ENCODE peak calls at places on chromosome 5, in ten cellular contexts. Y, J, E, H, D, G, P, M, C and T are unnamed samples.

GRCh38 chr5:38831909-38832308 is 13.9 kb upstream of the OSMR start:
- DNase-seq in Y (no peak), J (no peak), E (peak; percentile 64), H (peak; percentile 34), D (no peak), G (no peak), P (no peak), M (no peak), C (peak; percentile 30), T (no peak)

GRCh38 chr5:103561670-103562069 is 919 bp downstream of the NUDT12 start:
- DNase-seq in Y (no peak), J (no peak), E (no peak), H (peak; percentile 57), D (no peak), G (no peak), P (no peak), M (no peak), C (no peak), T (no peak)

GRCh38 chr5:171386006-171386671 is 1.5 kb upstream of the NPM1 start:
- DNase-seq in Y (no peak), J (no peak), E (no peak), H (no peak), D (no peak), G (no peak), P (no peak), M (no peak), C (no peak), T (no peak)

GRCh38 chr5:14816999-14817761 is 54.4 kb downstream of the ANKH start:
- DNase-seq in Y (peak; percentile 22), J (no peak), E (no peak), H (no peak), D (no peak), G (no peak), P (no peak), M (no peak), C (no peak), T (no peak)

GRCh38 chr5:11520241-11520929 is 383.9 kb downstream of the CTNND2 start:
- DNase-seq in Y (no peak), J (no peak), E (no peak), H (no peak), D (no peak), G (no peak), P (no peak), M (no peak), C (no peak), T (no peak)

GRCh38 chr5:72204946-72205345 is 97.7 kb downstream of the MAP1B start:
- DNase-seq in Y (no peak), J (no peak), E (no peak), H (no peak), D (no peak), G (no peak), P (no peak), M (no peak), C (no peak), T (no peak)

GRCh38 chr5:4348919-4349318 is 753.3 kb downstream of the IRX1 start:
- DNase-seq in Y (no peak), J (no peak), E (no peak), H (no peak), D (no peak), G (no peak), P (no peak), M (no peak), C (no peak), T (no peak)

GRCh38 chr5:96687812-96688453 is 25.8 kb downstream of the CAST start:
- DNase-seq in Y (no peak), J (peak; percentile 47), E (no peak), H (peak; percentile 56), D (no peak), G (no peak), P (no peak), M (no peak), C (no peak), T (no peak)

GRCh38 chr5:170273968-170274710 is 23.4 kb downstream of the LCP2 start:
- DNase-seq in Y (no peak), J (peak; percentile 76), E (peak; percentile 82), H (peak; percentile 48), D (peak; percentile 35), G (peak; percentile 64), P (peak; percentile 43), M (no peak), C (peak; percentile 31), T (no peak)

GRCh38 chr5:155004138-155004744 is 9.3 kb upstream of the KIF4B start:
- DNase-seq in Y (no peak), J (peak; percentile 2), E (peak; percentile 30), H (peak; percentile 11), D (no peak), G (no peak), P (no peak), M (peak; percentile 23), C (peak; percentile 16), T (no peak)

GRCh38 chr5:159510282-159510681 is 180.0 kb upstream of the IL12B start:
- DNase-seq in Y (no peak), J (no peak), E (peak; percentile 98), H (no peak), D (no peak), G (no peak), P (no peak), M (peak; percentile 71), C (peak; percentile 83), T (no peak)

GRCh38 chr5:81577091-81577490 is 173.8 kb downstream of the SSBP2 start:
- DNase-seq in Y (no peak), J (no peak), E (no peak), H (no peak), D (no peak), G (no peak), P (no peak), M (no peak), C (no peak), T (no peak)

GRCh38 chr5:173923236-173924104 is 35.3 kb downstream of the CPEB4 start:
- DNase-seq in Y (no peak), J (no peak), E (no peak), H (no peak), D (no peak), G (no peak), P (no peak), M (no peak), C (no peak), T (no peak)

GRCh38 chr5:178116406-178116885 is 3.1 kb downstream of the N4BP3 start:
- DNase-seq in Y (peak; percentile 90), J (peak; percentile 38), E (peak; percentile 84), H (no peak), D (peak; percentile 72), G (peak; percentile 24), P (peak; percentile 70), M (no peak), C (no peak), T (peak; percentile 66)

GRCh38 chr5:17169507-17169906 is 47.9 kb upstream of the BASP1 start:
- DNase-seq in Y (no peak), J (no peak), E (no peak), H (no peak), D (no peak), G (no peak), P (no peak), M (no peak), C (no peak), T (no peak)

GRCh38 chr5:95022967-95023695 is 261.8 kb downstream of the MCTP1 start:
- DNase-seq in Y (no peak), J (no peak), E (no peak), H (no peak), D (no peak), G (no peak), P (no peak), M (no peak), C (no peak), T (no peak)

GRCh38 chr5:138905541-138905940 is 30.4 kb upstream of the LRRTM2 start:
- DNase-seq in Y (no peak), J (no peak), E (no peak), H (no peak), D (no peak), G (no peak), P (no peak), M (no peak), C (no peak), T (no peak)

GRCh38 chr5:132987531-132988408 is 24.3 kb upstream of the AFF4 start:
- DNase-seq in Y (no peak), J (no peak), E (peak; percentile 25), H (no peak), D (no peak), G (no peak), P (no peak), M (no peak), C (no peak), T (no peak)

GRCh38 chr5:157740211-157740610 is 3.3 kb upstream of the LSM11 start:
- DNase-seq in Y (no peak), J (peak; percentile 37), E (peak; percentile 39), H (peak; percentile 13), D (no peak), G (no peak), P (no peak), M (no peak), C (peak; percentile 9), T (no peak)

GRCh38 chr5:134920848-134921575 is 16.1 kb downstream of the PCBD2 start:
- DNase-seq in Y (no peak), J (no peak), E (no peak), H (no peak), D (no peak), G (no peak), P (no peak), M (no peak), C (no peak), T (no peak)

GRCh38 chr5:173035904-173036707 is 20.0 kb upstream of the CREBRF start:
- DNase-seq in Y (no peak), J (no peak), E (no peak), H (no peak), D (no peak), G (no peak), P (no peak), M (no peak), C (no peak), T (no peak)

GRCh38 chr5:91151947-91152346 is 231.2 kb downstream of the ARRDC3 start:
- DNase-seq in Y (no peak), J (no peak), E (no peak), H (no peak), D (no peak), G (no peak), P (no peak), M (peak; percentile 36), C (no peak), T (no peak)

GRCh38 chr5:135462304-135462703 is 10.2 kb upstream of the TIFAB start:
- DNase-seq in Y (no peak), J (peak; percentile 62), E (peak; percentile 96), H (peak; percentile 85), D (no peak), G (peak; percentile 28), P (peak; percentile 21), M (no peak), C (peak; percentile 74), T (no peak)

GRCh38 chr5:129945031-129945430 is 40.8 kb downstream of the CHSY3 start:
- DNase-seq in Y (no peak), J (no peak), E (no peak), H (no peak), D (no peak), G (no peak), P (no peak), M (no peak), C (no peak), T (no peak)

GRCh38 chr5:1374680-1375055 is 29.8 kb upstream of the CLPTM1L start:
- DNase-seq in Y (no peak), J (no peak), E (no peak), H (no peak), D (no peak), G (no peak), P (no peak), M (no peak), C (no peak), T (no peak)

GRCh38 chr5:54205453-54205852 is 104.9 kb downstream of the ARL15 start:
- DNase-seq in Y (no peak), J (no peak), E (no peak), H (no peak), D (no peak), G (no peak), P (no peak), M (no peak), C (no peak), T (no peak)

GRCh38 chr5:9765421-9765820 is 135.3 kb upstream of the TAS2R1 start:
- DNase-seq in Y (no peak), J (no peak), E (no peak), H (no peak), D (no peak), G (no peak), P (no peak), M (no peak), C (no peak), T (no peak)